ENCODE peak calls at places on chromosomes 11 and 22, in four cellular contexts. X is GM12878, Q is A549, D is transverse colon. N is an unnamed sample.

GRCh38 chr11:129639300-129639699 is 176.3 kb upstream of the TMEM45B start:
- DNase-seq in Q (peak; percentile 28), D (no peak), X (no peak), N (no peak)

GRCh38 chr11:1453611-1454386 is 32.8 kb downstream of the MOB2 start:
- DNase-seq in Q (no peak), X (peak; percentile 2), D (peak; percentile 66), N (no peak)

GRCh38 chr22:29820941-29821789 is 16.9 kb downstream of the ASCC2 start:
- DNase-seq in D (peak; percentile 87), X (peak; percentile 82), Q (peak; percentile 46), N (peak; percentile 89)

GRCh38 chr11:75536786-75537629 is 11.3 kb upstream of the GDPD5 start:
- DNase-seq in X (peak; percentile 82), D (no peak), Q (no peak), N (no peak)

GRCh38 chr11:82682003-82682751 is 51.5 kb downstream of the FAM181B start:
- DNase-seq in Q (peak; percentile 18), X (peak; percentile 9), D (peak; percentile 16), N (no peak)

GRCh38 chr11:113419426-113420003 is 31.9 kb downstream of the ANKK1 start:
- DNase-seq in Q (no peak), X (no peak), D (no peak), N (no peak)

GRCh38 chr11:110000045-110000502 is 93.1 kb upstream of the ZC3H12C start:
- DNase-seq in X (peak; percentile 92), Q (peak; percentile 38), D (no peak), N (no peak)

GRCh38 chr11:12411806-12412727 is 34.7 kb downstream of the PARVA start:
- DNase-seq in D (peak; percentile 69), X (no peak), Q (peak; percentile 84), N (no peak)

GRCh38 chr22:49295851-49296560 is 531.7 kb downstream of the BRD1 start:
- DNase-seq in Q (no peak), D (no peak), X (no peak), N (no peak)

GRCh38 chr11:72609045-72609444 is 65.2 kb downstream of the PDE2A start:
- DNase-seq in X (no peak), D (no peak), Q (no peak), N (no peak)

GRCh38 chr11:65184146-65184545 is 2.4 kb downstream of the CAPN1 start:
- DNase-seq in X (no peak), Q (no peak), D (no peak), N (peak; percentile 55)

GRCh38 chr11:65185166-65185565 is 3.4 kb downstream of the CAPN1 start:
- DNase-seq in D (no peak), Q (no peak), X (no peak), N (no peak)

GRCh38 chr11:65182258-65183170 is 786 bp downstream of the CAPN1 start:
- DNase-seq in X (no peak), D (peak; percentile 67), Q (no peak), N (peak; percentile 53)

GRCh38 chr11:65181569-65182257 is at the start of gene CAPN1:
- DNase-seq in Q (peak; percentile 79), D (peak; percentile 91), X (peak; percentile 49), N (peak; percentile 91)

DNA sequence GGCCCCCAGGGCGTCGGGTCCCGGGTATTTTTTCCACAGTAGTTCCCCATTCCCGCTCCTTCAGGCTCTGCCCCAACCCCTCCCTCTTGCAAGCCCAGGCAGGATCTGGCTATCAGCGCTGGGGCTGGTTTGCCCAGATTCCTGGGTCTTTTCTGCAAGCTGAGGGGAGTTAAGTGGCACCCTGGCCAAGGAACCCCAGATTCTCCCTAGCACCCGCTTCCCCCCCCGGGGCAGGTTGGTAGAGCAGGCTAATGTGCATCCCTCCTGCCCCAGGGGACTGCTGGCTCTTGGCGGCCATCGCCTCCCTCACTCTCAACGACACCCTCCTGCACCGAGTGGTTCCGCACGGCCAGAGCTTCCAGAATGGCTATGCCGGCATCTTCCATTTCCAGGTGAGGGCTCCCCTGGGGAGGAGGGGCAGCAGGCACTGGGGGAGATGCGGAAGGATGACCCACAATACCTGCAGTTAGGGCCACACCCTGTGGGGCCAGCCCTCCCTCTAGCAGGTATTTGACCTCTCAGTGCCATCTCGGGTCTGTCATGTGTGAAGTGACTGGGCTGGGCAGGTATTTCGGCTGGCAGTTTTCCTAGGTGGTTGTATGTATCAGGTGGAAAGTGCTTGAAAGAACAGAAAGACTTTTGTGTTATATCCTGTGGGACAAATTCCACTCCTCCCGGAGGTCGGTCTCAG is 1.6 kb downstream of the CAPN1 start:
- DNase-seq in X (no peak), Q (no peak), D (peak; percentile 41), N (peak; percentile 47)
- H3K4me3 ChIP-seq in X (peak overlapping the region; percentile 100), Q (no peak overlapping the region), D (no peak overlapping the region), N (no peak overlapping the region)

GRCh38 chr11:60118333-60118732 is 29.9 kb downstream of the MS4A2 start:
- DNase-seq in D (no peak), X (no peak), Q (no peak), N (no peak)
- TF ChIP-seq CTCF in D (no peak), X (no peak), Q (no peak), N (no peak)

GRCh38 chr11:62830904-62831519 is 839 bp downstream of the STX5 start:
- DNase-seq in D (no peak), X (no peak), Q (no peak), N (no peak)
- TF ChIP-seq POLR2A in D (no peak), X (no peak), Q (no peak), N (no peak)

GRCh38 chr22:17093081-17093480 is 8.3 kb downstream of the IL17RA start:
- DNase-seq in D (no peak), Q (no peak), X (no peak), N (no peak)
- H3K4me3 ChIP-seq in D (no peak overlapping the region), Q (no peak overlapping the region), X (no peak overlapping the region), N (no peak overlapping the region)

N was measured in right lobe of liver.